ENCODE peak calls at places on chromosomes 5 and 9, in eight cellular contexts. L, V, J, C, Y, P, W and E are unnamed samples.
A peak's percentile ranks its signal among the peaks of the same experiment; 100 is the strongest.

GRCh38 chr9:89659473-89660256 is 54.9 kb downstream of the GADD45G start:
- DNase-seq in L (no peak), V (no peak), J (no peak), C (no peak), Y (no peak), P (no peak), W (no peak), E (no peak)

GRCh38 chr9:100020121-100020780 is 78.5 kb downstream of the ERP44 start:
- DNase-seq in L (no peak), V (no peak), J (no peak), C (no peak), Y (peak; percentile 60), P (no peak), W (no peak), E (no peak)

GRCh38 chr9:115161431-115161830 is 43.5 kb upstream of the TNC start:
- DNase-seq in L (no peak), V (no peak), J (no peak), C (no peak), Y (peak; percentile 53), P (no peak), W (no peak), E (no peak)

GRCh38 chr9:124694394-124695279 is 76.5 kb downstream of the NR6A1 start:
- DNase-seq in L (no peak), V (no peak), J (no peak), C (no peak), Y (peak; percentile 76), P (no peak), W (no peak), E (no peak)

GRCh38 chr5:15383469-15383868 is 116.5 kb upstream of the FBXL7 start:
- DNase-seq in L (no peak), V (no peak), J (peak; percentile 47), C (no peak), Y (peak; percentile 37), P (no peak), W (no peak), E (no peak)

GRCh38 chr9:129059796-129060785 is 20.8 kb upstream of the DOLPP1 start:
- DNase-seq in L (no peak), V (no peak), J (no peak), C (no peak), Y (no peak), P (no peak), W (no peak), E (no peak)

GRCh38 chr5:60649288-60649917 is 50.6 kb downstream of the DEPDC1B start:
- DNase-seq in L (peak; percentile 2), V (peak; percentile 48), J (no peak), C (no peak), Y (peak; percentile 47), P (no peak), W (peak; percentile 30), E (no peak)

GRCh38 chr5:55763736-55764420 is 26.0 kb downstream of the DDX4 start:
- DNase-seq in L (no peak), V (no peak), J (no peak), C (no peak), Y (no peak), P (no peak), W (no peak), E (no peak)

GRCh38 chr5:23466401-23466886 is 41.0 kb upstream of the PRDM9 start:
- DNase-seq in L (no peak), V (no peak), J (no peak), C (no peak), Y (peak; percentile 37), P (no peak), W (no peak), E (no peak)

GRCh38 chr9:22446950-22447606 is 454 bp downstream of the DMRTA1 start:
- DNase-seq in L (peak; percentile 83), V (peak; percentile 32), J (peak; percentile 62), C (peak; percentile 72), Y (peak; percentile 82), P (no peak), W (peak; percentile 15), E (peak; percentile 87)

GRCh38 chr5:79759436-79759835 is 69.8 kb downstream of the CMYA5 start:
- DNase-seq in L (no peak), V (no peak), J (no peak), C (no peak), Y (peak; percentile 61), P (no peak), W (peak; percentile 80), E (no peak)

GRCh38 chr5:140372971-140373487 is 13.0 kb downstream of the SLC4A9 start:
- DNase-seq in L (peak; percentile 43), V (peak; percentile 59), J (peak; percentile 82), C (peak; percentile 72), Y (peak; percentile 77), P (peak; percentile 14), W (peak; percentile 69), E (peak; percentile 8)

GRCh38 chr9:75892168-75892901 is 1.9 kb downstream of the PCSK5 start:
- DNase-seq in L (no peak), V (peak; percentile 17), J (peak; percentile 13), C (no peak), Y (no peak), P (no peak), W (no peak), E (no peak)

GRCh38 chr5:154309361-154309725 is 118.8 kb downstream of the GALNT10 start:
- DNase-seq in L (no peak), V (no peak), J (no peak), C (no peak), Y (peak; percentile 84), P (no peak), W (no peak), E (no peak)

GRCh38 chr5:55427157-55427556 is 107.6 kb downstream of the PLPP1 start:
- DNase-seq in L (no peak), V (no peak), J (no peak), C (peak; percentile 11), Y (peak; percentile 96), P (no peak), W (peak; percentile 20), E (no peak)

GRCh38 chr5:75331095-75332090 is 5.6 kb upstream of the HMGCR start:
- DNase-seq in L (no peak), V (no peak), J (no peak), C (no peak), Y (no peak), P (no peak), W (no peak), E (no peak)

GRCh38 chr9:27339661-27340295 is 42.8 kb upstream of the EQTN start:
- DNase-seq in L (no peak), V (no peak), J (no peak), C (no peak), Y (no peak), P (no peak), W (no peak), E (no peak)

GRCh38 chr5:167294861-167295685 is 996.4 kb upstream of the WWC1 start:
- DNase-seq in L (no peak), V (no peak), J (no peak), C (no peak), Y (peak; percentile 97), P (no peak), W (peak; percentile 74), E (no peak)

GRCh38 chr5:158054388-158055092 is 195.6 kb upstream of the CLINT1 start:
- DNase-seq in L (no peak), V (no peak), J (no peak), C (no peak), Y (peak; percentile 49), P (no peak), W (no peak), E (no peak)

GRCh38 chr5:125180222-125180621 is 433.8 kb upstream of the ZNF608 start:
- DNase-seq in L (no peak), V (no peak), J (no peak), C (no peak), Y (peak; percentile 11), P (no peak), W (no peak), E (no peak)

GRCh38 chr9:124208571-124208970 is 49.2 kb upstream of the NEK6 start:
- DNase-seq in L (no peak), V (no peak), J (no peak), C (no peak), Y (no peak), P (no peak), W (no peak), E (no peak)

GRCh38 chr5:75054110-75054930 is 2.0 kb upstream of the GCNT4 start:
- DNase-seq in L (no peak), V (no peak), J (no peak), C (no peak), Y (peak; percentile 49), P (no peak), W (peak; percentile 24), E (no peak)

GRCh38 chr9:86783884-86784283 is 163.4 kb downstream of the GAS1 start:
- DNase-seq in L (no peak), V (no peak), J (no peak), C (no peak), Y (no peak), P (no peak), W (peak; percentile 52), E (no peak)

GRCh38 chr9:129109504-129109903 is 1.1 kb downstream of the CRAT start:
- DNase-seq in L (no peak), V (no peak), J (peak; percentile 53), C (no peak), Y (no peak), P (no peak), W (no peak), E (no peak)

GRCh38 chr9:131411719-131412681 is 18.1 kb downstream of the PRRC2B start:
- DNase-seq in L (no peak), V (no peak), J (no peak), C (no peak), Y (no peak), P (no peak), W (no peak), E (no peak)

GRCh38 chr5:127206320-127207113 is 84.1 kb upstream of the MEGF10 start:
- DNase-seq in L (peak; percentile 37), V (no peak), J (no peak), C (peak; percentile 83), Y (peak; percentile 79), P (no peak), W (peak; percentile 86), E (no peak)

GRCh38 chr9:122216138-122216797 is 12.5 kb downstream of the LHX6 start:
- DNase-seq in L (no peak), V (peak; percentile 20), J (no peak), C (no peak), Y (no peak), P (no peak), W (no peak), E (no peak)

GRCh38 chr9:126625329-126626116 is 11.8 kb downstream of the LMX1B start:
- DNase-seq in L (no peak), V (peak; percentile 53), J (peak; percentile 57), C (no peak), Y (no peak), P (no peak), W (no peak), E (no peak)

GRCh38 chr5:35195472-35195852 is 34.8 kb downstream of the PRLR start:
- DNase-seq in L (no peak), V (no peak), J (no peak), C (no peak), Y (no peak), P (no peak), W (no peak), E (no peak)

GRCh38 chr9:76257224-76257794 is 136.9 kb downstream of the RFK start:
- DNase-seq in L (no peak), V (no peak), J (no peak), C (no peak), Y (no peak), P (no peak), W (no peak), E (no peak)

GRCh38 chr5:115816226-115817042 is at the start of gene CDO1:
- DNase-seq in L (no peak), V (peak; percentile 49), J (peak; percentile 73), C (no peak), Y (peak; percentile 33), P (no peak), W (no peak), E (peak; percentile 54)